ENCODE peak calls at places on chromosomes 4 and X, in six cellular contexts. One of them, this sample, is unnamed.

GRCh38 chr4:122458625-122459024 is 2.1 kb upstream of the IL2 start:
- DNase-seq in cardiac fibroblast: peak
- DNase-seq in natural killer cell: no peak
- DNase-seq in epithelial cell of proximal tubule: no peak
- DNase-seq in suprapubic skin: no peak
- DNase-seq in left lung: no peak
- DNase-seq in this sample: peak

GRCh38 chr4:7384003-7384928 is 50.5 kb downstream of the PSAPL1 start:
- DNase-seq in suprapubic skin: peak
- DNase-seq in epithelial cell of proximal tubule: no peak
- DNase-seq in cardiac fibroblast: no peak
- DNase-seq in left lung: no peak
- DNase-seq in natural killer cell: peak
- DNase-seq in this sample: no peak

GRCh38 chr4:23970193-23970850 is 80.5 kb upstream of the PPARGC1A start:
- DNase-seq in left lung: no peak
- DNase-seq in epithelial cell of proximal tubule: no peak
- DNase-seq in cardiac fibroblast: no peak
- DNase-seq in suprapubic skin: no peak
- DNase-seq in natural killer cell: no peak
- DNase-seq in this sample: no peak

GRCh38 chrX:136781180-136781797 is 557 bp upstream of the ARHGEF6 start:
- DNase-seq in left lung: no peak
- DNase-seq in natural killer cell: no peak
- DNase-seq in epithelial cell of proximal tubule: no peak
- DNase-seq in suprapubic skin: no peak
- DNase-seq in cardiac fibroblast: peak
- DNase-seq in this sample: no peak

GRCh38 chr4:94574616-94575015 is 122.9 kb downstream of the PDLIM5 start:
- DNase-seq in cardiac fibroblast: peak
- DNase-seq in epithelial cell of proximal tubule: no peak
- DNase-seq in suprapubic skin: no peak
- DNase-seq in left lung: no peak
- DNase-seq in natural killer cell: no peak
- DNase-seq in this sample: no peak

GRCh38 chrX:103398321-103398937 is 22.1 kb downstream of the BEX3 start:
- DNase-seq in left lung: no peak
- DNase-seq in epithelial cell of proximal tubule: no peak
- DNase-seq in suprapubic skin: no peak
- DNase-seq in natural killer cell: no peak
- DNase-seq in cardiac fibroblast: peak
- DNase-seq in this sample: no peak

GRCh38 chrX:13489451-13489850 is 80.0 kb upstream of the EGFL6 start:
- DNase-seq in left lung: no peak
- DNase-seq in cardiac fibroblast: peak
- DNase-seq in epithelial cell of proximal tubule: peak
- DNase-seq in natural killer cell: no peak
- DNase-seq in suprapubic skin: peak
- DNase-seq in this sample: no peak

GRCh38 chr4:104163820-104164219 is 330.9 kb downstream of the CXXC4 start:
- DNase-seq in left lung: no peak
- DNase-seq in epithelial cell of proximal tubule: peak
- DNase-seq in natural killer cell: no peak
- DNase-seq in cardiac fibroblast: no peak
- DNase-seq in suprapubic skin: no peak
- DNase-seq in this sample: no peak

GRCh38 chrX:56729152-56729557 is at the start of gene NBDY:
- DNase-seq in cardiac fibroblast: peak
- DNase-seq in left lung: peak
- DNase-seq in epithelial cell of proximal tubule: no peak
- DNase-seq in natural killer cell: peak
- DNase-seq in suprapubic skin: no peak
- DNase-seq in this sample: peak

GRCh38 chr4:150482581-150482980 is 99.4 kb upstream of the MAB21L2 start:
- DNase-seq in epithelial cell of proximal tubule: no peak
- DNase-seq in natural killer cell: no peak
- DNase-seq in left lung: no peak
- DNase-seq in suprapubic skin: no peak
- DNase-seq in cardiac fibroblast: peak
- DNase-seq in this sample: no peak

GRCh38 chr4:85780664-85781063 is 305.7 kb downstream of the ARHGAP24 start:
- DNase-seq in cardiac fibroblast: peak
- DNase-seq in suprapubic skin: no peak
- DNase-seq in left lung: no peak
- DNase-seq in natural killer cell: no peak
- DNase-seq in epithelial cell of proximal tubule: no peak
- DNase-seq in this sample: no peak

GRCh38 chr4:76388160-76388908 is 32.6 kb downstream of the CCDC158 start:
- DNase-seq in natural killer cell: no peak
- DNase-seq in left lung: no peak
- DNase-seq in epithelial cell of proximal tubule: no peak
- DNase-seq in cardiac fibroblast: no peak
- DNase-seq in suprapubic skin: no peak
- DNase-seq in this sample: no peak

GRCh38 chrX:150410513-150410912 is 47.4 kb downstream of the MAMLD1 start:
- DNase-seq in natural killer cell: no peak
- DNase-seq in left lung: no peak
- DNase-seq in suprapubic skin: no peak
- DNase-seq in cardiac fibroblast: no peak
- DNase-seq in epithelial cell of proximal tubule: no peak
- DNase-seq in this sample: no peak

GRCh38 chrX:155070038-155070437 is 898 bp downstream of the CMC4 start:
- DNase-seq in cardiac fibroblast: no peak
- DNase-seq in suprapubic skin: no peak
- DNase-seq in epithelial cell of proximal tubule: no peak
- DNase-seq in left lung: no peak
- DNase-seq in natural killer cell: no peak
- DNase-seq in this sample: no peak

GRCh38 chr4:182240161-182241130 is 2.8 kb upstream of the TENM3 start:
- DNase-seq in suprapubic skin: no peak
- DNase-seq in cardiac fibroblast: peak
- DNase-seq in natural killer cell: no peak
- DNase-seq in epithelial cell of proximal tubule: no peak
- DNase-seq in left lung: no peak
- DNase-seq in this sample: no peak

GRCh38 chr4:184987493-184988031 is 30.7 kb upstream of the HELT start:
- DNase-seq in left lung: no peak
- DNase-seq in epithelial cell of proximal tubule: no peak
- DNase-seq in suprapubic skin: no peak
- DNase-seq in cardiac fibroblast: no peak
- DNase-seq in natural killer cell: no peak
- DNase-seq in this sample: no peak

GRCh38 chr4:184979461-184980124 is 38.7 kb upstream of the HELT start:
- DNase-seq in left lung: no peak
- DNase-seq in suprapubic skin: no peak
- DNase-seq in cardiac fibroblast: no peak
- DNase-seq in epithelial cell of proximal tubule: no peak
- DNase-seq in natural killer cell: no peak
- DNase-seq in this sample: no peak

GRCh38 chr4:184980261-184980660 is 38.0 kb upstream of the HELT start:
- DNase-seq in suprapubic skin: no peak
- DNase-seq in epithelial cell of proximal tubule: no peak
- DNase-seq in natural killer cell: no peak
- DNase-seq in cardiac fibroblast: no peak
- DNase-seq in left lung: no peak
- DNase-seq in this sample: no peak

GRCh38 chr4:184988611-184989010 is 29.7 kb upstream of the HELT start:
- DNase-seq in epithelial cell of proximal tubule: no peak
- DNase-seq in left lung: no peak
- DNase-seq in cardiac fibroblast: no peak
- DNase-seq in natural killer cell: no peak
- DNase-seq in suprapubic skin: no peak
- DNase-seq in this sample: no peak

DNA sequence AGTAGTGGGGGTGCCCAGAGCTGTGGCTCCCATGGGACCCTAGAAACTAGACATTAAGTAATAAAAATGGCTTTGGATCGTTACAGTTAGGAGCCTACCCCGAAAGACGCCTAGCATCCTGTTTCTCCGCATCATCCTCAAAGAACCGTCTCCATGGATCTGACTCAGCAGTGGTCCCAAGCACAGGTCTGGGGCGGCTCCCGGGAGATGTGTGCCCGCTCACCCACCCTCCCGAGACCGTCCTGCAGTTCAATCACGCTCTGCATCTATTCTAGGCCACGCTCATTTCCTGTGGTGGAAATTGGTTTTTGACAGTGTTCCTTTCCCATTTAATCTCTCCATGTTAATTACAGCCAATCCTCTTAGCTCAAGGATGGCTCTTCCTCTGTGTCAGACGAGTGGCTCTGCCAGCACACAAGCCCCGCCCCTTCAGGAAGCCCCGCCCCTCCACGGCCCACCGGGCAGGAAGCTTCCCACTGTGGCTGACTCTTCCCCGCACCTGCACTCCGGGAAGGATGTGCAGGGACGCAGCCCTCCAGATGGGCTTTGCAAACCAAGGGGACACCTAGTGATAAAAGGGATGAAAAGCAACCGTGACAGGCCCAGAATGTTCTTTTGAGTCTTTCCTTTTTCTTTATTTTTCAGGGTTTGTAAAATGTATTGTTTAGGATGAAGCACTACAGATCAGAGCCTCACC is 34.5 kb upstream of the HELT start:
- DNase-seq in left lung: peak
- DNase-seq in epithelial cell of proximal tubule: peak
- DNase-seq in natural killer cell: no peak
- DNase-seq in suprapubic skin: no peak
- DNase-seq in cardiac fibroblast: peak
- DNase-seq in this sample: peak
- TF ChIP-seq CTCF in left lung: peak
- TF ChIP-seq CTCF in epithelial cell of proximal tubule: peak
- TF ChIP-seq CTCF in natural killer cell: no peak
- TF ChIP-seq CTCF in suprapubic skin: no peak
- TF ChIP-seq CTCF in cardiac fibroblast: peak
- TF ChIP-seq CTCF in this sample: peak

GRCh38 chrX:50407976-50408375 is 62.6 kb downstream of the DGKK start:
- DNase-seq in natural killer cell: no peak
- DNase-seq in cardiac fibroblast: no peak
- DNase-seq in left lung: no peak
- DNase-seq in epithelial cell of proximal tubule: no peak
- DNase-seq in suprapubic skin: no peak
- DNase-seq in this sample: no peak
- TF ChIP-seq CTCF in natural killer cell: no peak
- TF ChIP-seq CTCF in cardiac fibroblast: no peak
- TF ChIP-seq CTCF in left lung: no peak
- TF ChIP-seq CTCF in epithelial cell of proximal tubule: no peak
- TF ChIP-seq CTCF in suprapubic skin: no peak
- TF ChIP-seq CTCF in this sample: no peak

GRCh38 chr4:77432702-77433101 is 172.9 kb upstream of the CXCL13 start:
- DNase-seq in epithelial cell of proximal tubule: no peak
- DNase-seq in cardiac fibroblast: peak
- DNase-seq in natural killer cell: no peak
- DNase-seq in left lung: no peak
- DNase-seq in suprapubic skin: no peak
- DNase-seq in this sample: no peak
- TF ChIP-seq CTCF in epithelial cell of proximal tubule: peak
- TF ChIP-seq CTCF in cardiac fibroblast: no peak
- TF ChIP-seq CTCF in natural killer cell: no peak
- TF ChIP-seq CTCF in left lung: no peak
- TF ChIP-seq CTCF in suprapubic skin: no peak
- TF ChIP-seq CTCF in this sample: no peak

GRCh38 chrX:8845060-8845459 is 43.9 kb upstream of the FAM9A start:
- DNase-seq in natural killer cell: no peak
- DNase-seq in cardiac fibroblast: peak
- DNase-seq in left lung: no peak
- DNase-seq in suprapubic skin: no peak
- DNase-seq in epithelial cell of proximal tubule: no peak
- DNase-seq in this sample: no peak
- TF ChIP-seq CTCF in natural killer cell: no peak
- TF ChIP-seq CTCF in cardiac fibroblast: peak
- TF ChIP-seq CTCF in left lung: no peak
- TF ChIP-seq CTCF in suprapubic skin: no peak
- TF ChIP-seq CTCF in epithelial cell of proximal tubule: peak
- TF ChIP-seq CTCF in this sample: no peak

GRCh38 chrX:7191681-7192110 is 43.7 kb upstream of the PUDP start:
- DNase-seq in left lung: no peak
- DNase-seq in cardiac fibroblast: peak
- DNase-seq in suprapubic skin: no peak
- DNase-seq in epithelial cell of proximal tubule: no peak
- DNase-seq in natural killer cell: no peak
- DNase-seq in this sample: no peak
- TF ChIP-seq CTCF in left lung: no peak
- TF ChIP-seq CTCF in cardiac fibroblast: no peak
- TF ChIP-seq CTCF in suprapubic skin: no peak
- TF ChIP-seq CTCF in epithelial cell of proximal tubule: peak
- TF ChIP-seq CTCF in natural killer cell: no peak
- TF ChIP-seq CTCF in this sample: no peak

GRCh38 chr4:47790105-47790504 is 47.8 kb downstream of the CORIN start:
- DNase-seq in suprapubic skin: no peak
- DNase-seq in cardiac fibroblast: no peak
- DNase-seq in left lung: no peak
- DNase-seq in epithelial cell of proximal tubule: no peak
- DNase-seq in natural killer cell: no peak
- DNase-seq in this sample: no peak

GRCh38 chr4:47786958-47787370 is 50.9 kb downstream of the CORIN start:
- DNase-seq in suprapubic skin: no peak
- DNase-seq in epithelial cell of proximal tubule: no peak
- DNase-seq in cardiac fibroblast: no peak
- DNase-seq in natural killer cell: no peak
- DNase-seq in left lung: no peak
- DNase-seq in this sample: peak

GRCh38 chr4:47785196-47785595 is 52.7 kb downstream of the CORIN start:
- DNase-seq in cardiac fibroblast: no peak
- DNase-seq in epithelial cell of proximal tubule: no peak
- DNase-seq in left lung: no peak
- DNase-seq in suprapubic skin: no peak
- DNase-seq in natural killer cell: no peak
- DNase-seq in this sample: no peak

GRCh38 chr4:47784222-47784621 is 53.6 kb downstream of the CORIN start:
- DNase-seq in epithelial cell of proximal tubule: no peak
- DNase-seq in suprapubic skin: no peak
- DNase-seq in left lung: no peak
- DNase-seq in cardiac fibroblast: no peak
- DNase-seq in natural killer cell: no peak
- DNase-seq in this sample: no peak
- TF ChIP-seq CTCF in epithelial cell of proximal tubule: no peak
- TF ChIP-seq CTCF in suprapubic skin: no peak
- TF ChIP-seq CTCF in left lung: no peak
- TF ChIP-seq CTCF in cardiac fibroblast: no peak
- TF ChIP-seq CTCF in natural killer cell: no peak
- TF ChIP-seq CTCF in this sample: no peak

DNA sequence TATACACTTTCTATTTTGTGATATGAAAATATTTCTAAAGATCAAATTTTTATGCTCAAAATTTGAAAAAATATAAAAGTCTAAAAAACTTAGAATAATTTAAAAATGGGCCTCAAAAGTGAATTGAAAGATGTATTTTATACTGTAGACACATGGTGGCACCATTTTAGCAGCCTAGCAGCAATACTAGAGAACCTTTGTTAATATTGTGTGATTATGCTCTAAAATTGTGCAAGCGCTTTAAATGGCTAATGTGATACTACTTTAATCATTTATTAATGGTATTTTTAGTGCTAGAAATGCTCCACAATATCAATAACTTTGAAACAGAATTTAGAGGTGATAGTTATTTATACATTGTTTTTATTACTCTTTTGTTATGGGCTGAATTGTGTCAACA is 3.7 kb upstream of the GUF1 start:
- DNase-seq in natural killer cell: no peak
- DNase-seq in left lung: no peak
- DNase-seq in suprapubic skin: no peak
- DNase-seq in epithelial cell of proximal tubule: no peak
- DNase-seq in cardiac fibroblast: no peak
- DNase-seq in this sample: no peak
- TF ChIP-seq CTCF in natural killer cell: no peak
- TF ChIP-seq CTCF in left lung: no peak
- TF ChIP-seq CTCF in suprapubic skin: no peak
- TF ChIP-seq CTCF in epithelial cell of proximal tubule: peak
- TF ChIP-seq CTCF in cardiac fibroblast: no peak
- TF ChIP-seq CTCF in this sample: no peak

This sample was measured in GM20000.